ENCODE peak calls at places on chromosome 10, in eight cellular contexts. Y, T, F, L, Z, R, H and E are unnamed samples.

GRCh38 chr10:2150315-2150714 is 413.0 kb upstream of the ADARB2 start:
- DNase-seq in Y (no peak), T (no peak), F (no peak), L (no peak), Z (no peak), R (no peak), H (no peak), E (no peak)

GRCh38 chr10:114970515-114970914 is 32.5 kb downstream of the TRUB1 start:
- DNase-seq in Y (no peak), T (no peak), F (no peak), L (peak; percentile 27), Z (no peak), R (no peak), H (no peak), E (no peak)

GRCh38 chr10:4136121-4136520 is 351.1 kb upstream of the KLF6 start:
- DNase-seq in Y (no peak), T (no peak), F (no peak), L (no peak), Z (no peak), R (no peak), H (no peak), E (no peak)

GRCh38 chr10:65128277-65128676 is 1607.1 kb downstream of the REEP3 start:
- DNase-seq in Y (no peak), T (no peak), F (no peak), L (no peak), Z (no peak), R (no peak), H (no peak), E (no peak)

GRCh38 chr10:20879136-20879535 is 18.0 kb downstream of the NEBL start:
- DNase-seq in Y (no peak), T (no peak), F (no peak), L (no peak), Z (peak; percentile 73), R (no peak), H (no peak), E (no peak)

GRCh38 chr10:78205457-78205856 is 171.8 kb downstream of the RPS24 start:
- DNase-seq in Y (no peak), T (no peak), F (no peak), L (no peak), Z (no peak), R (no peak), H (no peak), E (no peak)

GRCh38 chr10:95277201-95277570 is 13.6 kb downstream of the PDLIM1 start:
- DNase-seq in Y (no peak), T (no peak), F (no peak), L (no peak), Z (no peak), R (no peak), H (no peak), E (no peak)

GRCh38 chr10:30986027-30986672 is 45.5 kb downstream of the ZNF438 start:
- DNase-seq in Y (no peak), T (no peak), F (no peak), L (no peak), Z (peak; percentile 62), R (no peak), H (no peak), E (no peak)